ENCODE peak calls at places on chromosomes 16 and 17, in seven cellular contexts. One of them, this sample, is unnamed.
A peak's percentile ranks its signal among the peaks of the same experiment; 100 is the strongest.

GRCh38 chr17:44916059-44916780 is 920 bp upstream of the GFAP start:
- DNase-seq in KBM-7: no peak
- DNase-seq in mucosa of gallbladder: no peak
- DNase-seq in psoas muscle: no peak
- DNase-seq in stimulated activated CD8-positive, alpha-beta memory T cell treated with anti-CD3 and anti-CD28 coated beads, Interleukin-7, amount 100 ng/mL, for 1 hour: no peak
- DNase-seq in endothelial cell: no peak
- DNase-seq in progenitor cell of endocrine pancreas: no peak
- DNase-seq in this sample: no peak

GRCh38 chr16:69424053-69424934 is at the start of gene CYB5B:
- DNase-seq in KBM-7: peak; percentile 97
- DNase-seq in mucosa of gallbladder: peak; percentile 97
- DNase-seq in psoas muscle: peak; percentile 90
- DNase-seq in stimulated activated CD8-positive, alpha-beta memory T cell treated with anti-CD3 and anti-CD28 coated beads, Interleukin-7, amount 100 ng/mL, for 1 hour: peak; percentile 83
- DNase-seq in endothelial cell: peak; percentile 85
- DNase-seq in progenitor cell of endocrine pancreas: peak; percentile 75
- DNase-seq in this sample: peak; percentile 99

GRCh38 chr16:65061935-65062334 is 59.9 kb downstream of the CDH11 start:
- DNase-seq in KBM-7: no peak
- DNase-seq in mucosa of gallbladder: no peak
- DNase-seq in psoas muscle: no peak
- DNase-seq in stimulated activated CD8-positive, alpha-beta memory T cell treated with anti-CD3 and anti-CD28 coated beads, Interleukin-7, amount 100 ng/mL, for 1 hour: no peak
- DNase-seq in endothelial cell: no peak
- DNase-seq in progenitor cell of endocrine pancreas: no peak
- DNase-seq in this sample: no peak

GRCh38 chr17:37557482-37557881 is 51.7 kb downstream of the SYNRG start:
- DNase-seq in KBM-7: no peak
- DNase-seq in mucosa of gallbladder: no peak
- DNase-seq in psoas muscle: no peak
- DNase-seq in stimulated activated CD8-positive, alpha-beta memory T cell treated with anti-CD3 and anti-CD28 coated beads, Interleukin-7, amount 100 ng/mL, for 1 hour: no peak
- DNase-seq in endothelial cell: no peak
- DNase-seq in progenitor cell of endocrine pancreas: no peak
- DNase-seq in this sample: no peak

GRCh38 chr16:25171390-25171789 is 45.4 kb upstream of the AQP8 start:
- DNase-seq in KBM-7: no peak
- DNase-seq in mucosa of gallbladder: no peak
- DNase-seq in psoas muscle: no peak
- DNase-seq in stimulated activated CD8-positive, alpha-beta memory T cell treated with anti-CD3 and anti-CD28 coated beads, Interleukin-7, amount 100 ng/mL, for 1 hour: no peak
- DNase-seq in endothelial cell: no peak
- DNase-seq in progenitor cell of endocrine pancreas: no peak
- DNase-seq in this sample: no peak

GRCh38 chr17:8038954-8039610 is at the start of gene ALOX15B:
- DNase-seq in KBM-7: no peak
- DNase-seq in mucosa of gallbladder: no peak
- DNase-seq in psoas muscle: no peak
- DNase-seq in stimulated activated CD8-positive, alpha-beta memory T cell treated with anti-CD3 and anti-CD28 coated beads, Interleukin-7, amount 100 ng/mL, for 1 hour: no peak
- DNase-seq in endothelial cell: no peak
- DNase-seq in progenitor cell of endocrine pancreas: no peak
- DNase-seq in this sample: no peak

GRCh38 chr17:19341641-19342610 is 20.6 kb downstream of the B9D1 start:
- DNase-seq in KBM-7: no peak
- DNase-seq in mucosa of gallbladder: no peak
- DNase-seq in psoas muscle: no peak
- DNase-seq in stimulated activated CD8-positive, alpha-beta memory T cell treated with anti-CD3 and anti-CD28 coated beads, Interleukin-7, amount 100 ng/mL, for 1 hour: no peak
- DNase-seq in endothelial cell: no peak
- DNase-seq in progenitor cell of endocrine pancreas: no peak
- DNase-seq in this sample: no peak

GRCh38 chr17:19708431-19709175 is 7.8 kb downstream of the SLC47A2 start:
- DNase-seq in KBM-7: no peak
- DNase-seq in mucosa of gallbladder: no peak
- DNase-seq in psoas muscle: no peak
- DNase-seq in stimulated activated CD8-positive, alpha-beta memory T cell treated with anti-CD3 and anti-CD28 coated beads, Interleukin-7, amount 100 ng/mL, for 1 hour: no peak
- DNase-seq in endothelial cell: no peak
- DNase-seq in progenitor cell of endocrine pancreas: no peak
- DNase-seq in this sample: no peak

GRCh38 chr16:29940656-29941055 is 14.6 kb upstream of the KCTD13 start:
- DNase-seq in KBM-7: no peak
- DNase-seq in mucosa of gallbladder: no peak
- DNase-seq in psoas muscle: no peak
- DNase-seq in stimulated activated CD8-positive, alpha-beta memory T cell treated with anti-CD3 and anti-CD28 coated beads, Interleukin-7, amount 100 ng/mL, for 1 hour: no peak
- DNase-seq in endothelial cell: no peak
- DNase-seq in progenitor cell of endocrine pancreas: no peak
- DNase-seq in this sample: no peak

GRCh38 chr16:88472637-88473205 is 19.6 kb downstream of the ZFPM1 start:
- DNase-seq in KBM-7: no peak
- DNase-seq in mucosa of gallbladder: no peak
- DNase-seq in psoas muscle: no peak
- DNase-seq in stimulated activated CD8-positive, alpha-beta memory T cell treated with anti-CD3 and anti-CD28 coated beads, Interleukin-7, amount 100 ng/mL, for 1 hour: no peak
- DNase-seq in endothelial cell: no peak
- DNase-seq in progenitor cell of endocrine pancreas: no peak
- DNase-seq in this sample: peak; percentile 31

GRCh38 chr17:66123163-66123562 is 68.8 kb downstream of the CEP112 start:
- DNase-seq in KBM-7: no peak
- DNase-seq in mucosa of gallbladder: no peak
- DNase-seq in psoas muscle: no peak
- DNase-seq in stimulated activated CD8-positive, alpha-beta memory T cell treated with anti-CD3 and anti-CD28 coated beads, Interleukin-7, amount 100 ng/mL, for 1 hour: no peak
- DNase-seq in endothelial cell: no peak
- DNase-seq in progenitor cell of endocrine pancreas: no peak
- DNase-seq in this sample: no peak

GRCh38 chr16:80887062-80887461 is 82.7 kb upstream of the CDYL2 start:
- DNase-seq in KBM-7: no peak
- DNase-seq in mucosa of gallbladder: no peak
- DNase-seq in psoas muscle: no peak
- DNase-seq in stimulated activated CD8-positive, alpha-beta memory T cell treated with anti-CD3 and anti-CD28 coated beads, Interleukin-7, amount 100 ng/mL, for 1 hour: no peak
- DNase-seq in endothelial cell: no peak
- DNase-seq in progenitor cell of endocrine pancreas: no peak
- DNase-seq in this sample: no peak

GRCh38 chr16:54867302-54867832 is 63.3 kb upstream of the IRX5 start:
- DNase-seq in KBM-7: no peak
- DNase-seq in mucosa of gallbladder: no peak
- DNase-seq in psoas muscle: no peak
- DNase-seq in stimulated activated CD8-positive, alpha-beta memory T cell treated with anti-CD3 and anti-CD28 coated beads, Interleukin-7, amount 100 ng/mL, for 1 hour: no peak
- DNase-seq in endothelial cell: no peak
- DNase-seq in progenitor cell of endocrine pancreas: no peak
- DNase-seq in this sample: no peak

GRCh38 chr16:77171750-77172635 is 19.0 kb upstream of the MON1B start:
- DNase-seq in KBM-7: peak; percentile 55
- DNase-seq in mucosa of gallbladder: peak; percentile 52
- DNase-seq in psoas muscle: no peak
- DNase-seq in stimulated activated CD8-positive, alpha-beta memory T cell treated with anti-CD3 and anti-CD28 coated beads, Interleukin-7, amount 100 ng/mL, for 1 hour: no peak
- DNase-seq in endothelial cell: peak; percentile 61
- DNase-seq in progenitor cell of endocrine pancreas: no peak
- DNase-seq in this sample: peak; percentile 33

GRCh38 chr16:57264381-57264780 is 19.3 kb downstream of the ARL2BP start:
- DNase-seq in KBM-7: no peak
- DNase-seq in mucosa of gallbladder: no peak
- DNase-seq in psoas muscle: no peak
- DNase-seq in stimulated activated CD8-positive, alpha-beta memory T cell treated with anti-CD3 and anti-CD28 coated beads, Interleukin-7, amount 100 ng/mL, for 1 hour: no peak
- DNase-seq in endothelial cell: no peak
- DNase-seq in progenitor cell of endocrine pancreas: no peak
- DNase-seq in this sample: peak; percentile 38

This sample was measured in MV-4-11.